ENCODE peak calls at places on chromosomes 7 and 10, in five cellular contexts. V is cardiac fibroblast; X is NCI-H1048; F is naive thymus-derived CD8-positive, alpha-beta T cell; P is retinal pigment epithelial cell. Q is an unnamed sample.

GRCh38 chr7:143381427-143382125 is 431 bp downstream of the ZYX start:
- DNase-seq in V (peak; percentile 84), X (no peak), F (no peak), P (no peak), Q (peak; percentile 70)

GRCh38 chr7:105268511-105269392 is 120.0 kb downstream of the SRPK2 start:
- DNase-seq in V (peak; percentile 77), X (no peak), F (no peak), P (peak; percentile 66), Q (no peak)

GRCh38 chr10:108327706-108328105 is 1163.2 kb upstream of the SORCS1 start:
- DNase-seq in V (peak; percentile 1), X (no peak), F (no peak), P (no peak), Q (peak; percentile 22)

GRCh38 chr10:70528726-70529362 is 50.3 kb downstream of the PALD1 start:
- DNase-seq in V (peak; percentile 71), X (peak; percentile 23), F (no peak), P (no peak), Q (peak; percentile 16)

GRCh38 chr7:2732959-2733584 is 45.1 kb downstream of the AMZ1 start:
- DNase-seq in V (peak; percentile 81), X (no peak), F (no peak), P (no peak), Q (peak; percentile 74)

GRCh38 chr7:73703985-73704639 is 15.4 kb downstream of the STX1A start:
- DNase-seq in V (peak; percentile 64), X (no peak), F (peak; percentile 48), P (no peak), Q (no peak)

GRCh38 chr7:50531401-50531906 is 33.8 kb downstream of the DDC start:
- DNase-seq in V (peak; percentile 70), X (no peak), F (no peak), P (no peak), Q (no peak)

GRCh38 chr10:114850126-114850525 is 28.5 kb downstream of the FHIP2A start:
- DNase-seq in V (no peak), X (no peak), F (no peak), P (no peak), Q (no peak)